ENCODE peak calls at places on chromosomes 2 and 18, in six cellular contexts. C is caudate nucleus; A is RCC 7860; R is HFFc6; M is naive thymus-derived CD8-positive, alpha-beta T cell; O is Kasumi-1. J is an unnamed sample.

GRCh38 chr18:79107886-79108285 is 38.7 kb downstream of the ATP9B start:
- DNase-seq in O (no peak), R (no peak), M (no peak), C (no peak), A (no peak), J (no peak)

GRCh38 chr2:150647943-150648342 is 160.5 kb upstream of the RND3 start:
- DNase-seq in A (no peak), O (no peak), C (no peak), R (no peak), M (no peak), J (no peak)

GRCh38 chr2:121431214-121431613 is 99.5 kb upstream of the RNU4ATAC start:
- DNase-seq in M (no peak), O (no peak), R (no peak), C (no peak), A (no peak), J (no peak)

GRCh38 chr2:205352593-205352992 is 329.7 kb upstream of the NRP2 start:
- DNase-seq in O (no peak), M (no peak), R (peak), C (no peak), A (no peak), J (no peak)

GRCh38 chr2:121283670-121284245 is 1.2 kb downstream of the TFCP2L1 start:
- DNase-seq in R (peak), C (no peak), O (no peak), A (no peak), M (no peak), J (no peak)

GRCh38 chr18:50614838-50615237 is 55.0 kb downstream of the MAPK4 start:
- DNase-seq in A (no peak), O (no peak), M (no peak), R (no peak), C (no peak), J (no peak)

GRCh38 chr18:9400197-9400596 is 65.6 kb downstream of the TWSG1 start:
- DNase-seq in C (no peak), R (no peak), M (no peak), A (no peak), O (no peak), J (peak)

GRCh38 chr2:85998071-85998991 is 107.4 kb downstream of the POLR1A start:
- DNase-seq in M (no peak), O (no peak), R (peak), C (no peak), A (no peak), J (no peak)

GRCh38 chr2:172836386-172837200 is 100.9 kb downstream of the RAPGEF4 start:
- DNase-seq in C (no peak), M (no peak), O (peak), A (peak), R (peak), J (no peak)

GRCh38 chr18:74957588-74958224 is 251.2 kb downstream of the PTGR3 start:
- DNase-seq in M (no peak), R (no peak), C (no peak), O (no peak), A (no peak), J (no peak)

GRCh38 chr2:67802296-67802695 is 260.5 kb downstream of the C1D start:
- DNase-seq in O (no peak), C (no peak), R (no peak), M (no peak), A (peak), J (no peak)

GRCh38 chr18:36340232-36340631 is 42.7 kb downstream of the FHOD3 start:
- DNase-seq in M (no peak), R (no peak), A (no peak), C (no peak), O (no peak), J (no peak)

GRCh38 chr2:124369181-124369580 is 344.1 kb downstream of the CNTNAP5 start:
- DNase-seq in A (no peak), O (no peak), C (no peak), M (no peak), R (no peak), J (no peak)